ENCODE peak calls at places on chromosomes 4 and X, in six cellular contexts. P, N, U, F, Z and K are unnamed samples.

GRCh38 chr4:29390921-29391320 is 1329.2 kb upstream of the PCDH7 start:
- DNase-seq in Z (no peak), U (no peak), N (no peak), P (no peak), F (no peak), K (no peak)

GRCh38 chr4:10333942-10334341 is 123.3 kb downstream of the ZNF518B start:
- DNase-seq in Z (no peak), P (no peak), N (no peak), F (no peak), U (no peak), K (no peak)

GRCh38 chrX:19334945-19335626 is 8.6 kb upstream of the PDHA1 start:
- DNase-seq in P (no peak), N (no peak), F (no peak), U (no peak), Z (no peak), K (no peak)

GRCh38 chrX:154918060-154918483 is 31.9 kb downstream of the F8A1 start:
- DNase-seq in F (peak; percentile 29), Z (peak; percentile 71), P (no peak), U (peak; percentile 48), N (no peak), K (peak; percentile 1)

GRCh38 chr4:25032126-25032525 is 1.4 kb upstream of the LGI2 start:
- DNase-seq in F (no peak), U (no peak), P (no peak), N (no peak), Z (peak; percentile 39), K (no peak)

GRCh38 chr4:124537971-124538370 is 174.6 kb downstream of the ANKRD50 start:
- DNase-seq in N (no peak), F (no peak), U (no peak), Z (no peak), P (no peak), K (no peak)

GRCh38 chr4:52982246-52982950 is 120.3 kb downstream of the RASL11B start:
- DNase-seq in F (no peak), P (no peak), N (no peak), Z (peak; percentile 61), U (no peak), K (no peak)

GRCh38 chr4:26785766-26786165 is 74.9 kb upstream of the STIM2 start:
- DNase-seq in P (no peak), Z (no peak), N (no peak), U (no peak), F (no peak), K (no peak)

GRCh38 chrX:153882557-153882956 is 3.4 kb downstream of the L1CAM start:
- DNase-seq in P (no peak), U (no peak), F (no peak), N (no peak), Z (no peak), K (no peak)

GRCh38 chrX:6021316-6022091 is 207.2 kb downstream of the NLGN4X start:
- DNase-seq in U (peak; percentile 62), N (no peak), F (peak; percentile 69), Z (peak; percentile 2), P (no peak), K (peak; percentile 4)

GRCh38 chrX:82816572-82816971 is 691.5 kb upstream of the POU3F4 start:
- DNase-seq in Z (no peak), P (no peak), N (no peak), U (no peak), F (no peak), K (no peak)

GRCh38 chr4:153488006-153488718 is 22.0 kb downstream of the TMEM131L start:
- DNase-seq in U (no peak), N (no peak), F (no peak), Z (peak; percentile 41), P (no peak), K (no peak)

GRCh38 chrX:140099221-140099620 is 133.9 kb upstream of the CXorf66 start:
- DNase-seq in N (no peak), P (no peak), Z (no peak), F (no peak), U (no peak), K (no peak)

GRCh38 chr4:73684097-73684496 is 56.3 kb upstream of the CXCL8 start:
- DNase-seq in F (no peak), Z (no peak), P (no peak), N (no peak), U (no peak), K (no peak)

GRCh38 chrX:79400618-79401017 is 33.5 kb upstream of the ITM2A start:
- DNase-seq in F (no peak), N (no peak), P (no peak), U (no peak), Z (no peak), K (no peak)

GRCh38 chrX:101658661-101659477 is 781 bp downstream of the ARMCX2 start:
- DNase-seq in Z (peak; percentile 86), N (peak; percentile 49), P (peak; percentile 41), U (peak; percentile 82), F (peak; percentile 45), K (peak; percentile 17)

GRCh38 chrX:95762716-95763115 is 921.9 kb upstream of the DIAPH2 start:
- DNase-seq in Z (no peak), P (no peak), N (no peak), U (no peak), F (no peak), K (no peak)

GRCh38 chrX:130878350-130879341 is 24.4 kb downstream of the ENOX2 start:
- DNase-seq in F (no peak), U (peak; percentile 12), N (no peak), P (no peak), Z (peak; percentile 52), K (no peak)

GRCh38 chr4:40316333-40316781 is 18.8 kb upstream of the CHRNA9 start:
- DNase-seq in F (no peak), N (no peak), U (peak; percentile 50), P (no peak), Z (peak; percentile 66), K (no peak)